ENCODE peak calls at places on chromosomes 3 and 15, in seven cellular contexts. One of them, this sample, is unnamed.

GRCh38 chr3:189838291-189838690 is 207.1 kb downstream of the TP63 start:
- DNase-seq in mesenchymal stem cell: no peak
- DNase-seq in IMR-90: no peak
- DNase-seq in H9: no peak
- DNase-seq in neuronal stem cell: no peak
- DNase-seq in trophoblast cell: no peak
- DNase-seq in H1: no peak
- DNase-seq in this sample: no peak

GRCh38 chr3:110697961-110698360 is 373.7 kb upstream of the NECTIN3 start:
- DNase-seq in mesenchymal stem cell: peak; percentile 58
- DNase-seq in IMR-90: peak; percentile 53
- DNase-seq in H9: no peak
- DNase-seq in neuronal stem cell: no peak
- DNase-seq in trophoblast cell: no peak
- DNase-seq in H1: no peak
- DNase-seq in this sample: no peak

GRCh38 chr3:42500091-42500490 is 2.4 kb upstream of the VIPR1 start:
- DNase-seq in mesenchymal stem cell: no peak
- DNase-seq in IMR-90: no peak
- DNase-seq in H9: peak; percentile 24
- DNase-seq in neuronal stem cell: no peak
- DNase-seq in trophoblast cell: no peak
- DNase-seq in H1: peak; percentile 27
- DNase-seq in this sample: no peak

GRCh38 chr3:36701903-36702374 is 62.4 kb downstream of the DCLK3 start:
- DNase-seq in mesenchymal stem cell: peak; percentile 40
- DNase-seq in IMR-90: peak; percentile 96
- DNase-seq in H9: no peak
- DNase-seq in neuronal stem cell: no peak
- DNase-seq in trophoblast cell: no peak
- DNase-seq in H1: no peak
- DNase-seq in this sample: no peak

GRCh38 chr3:21729888-21730459 is 21.0 kb downstream of the ZNF385D start:
- DNase-seq in mesenchymal stem cell: no peak
- DNase-seq in IMR-90: no peak
- DNase-seq in H9: no peak
- DNase-seq in neuronal stem cell: no peak
- DNase-seq in trophoblast cell: no peak
- DNase-seq in H1: no peak
- DNase-seq in this sample: no peak

GRCh38 chr3:134351421-134351820 is 22.8 kb downstream of the AMOTL2 start:
- DNase-seq in mesenchymal stem cell: no peak
- DNase-seq in IMR-90: no peak
- DNase-seq in H9: no peak
- DNase-seq in neuronal stem cell: no peak
- DNase-seq in trophoblast cell: no peak
- DNase-seq in H1: no peak
- DNase-seq in this sample: peak; percentile 18

GRCh38 chr3:42205800-42206514 is 60.0 kb downstream of the CCK start:
- DNase-seq in mesenchymal stem cell: no peak
- DNase-seq in IMR-90: no peak
- DNase-seq in H9: no peak
- DNase-seq in neuronal stem cell: no peak
- DNase-seq in trophoblast cell: no peak
- DNase-seq in H1: no peak
- DNase-seq in this sample: no peak

GRCh38 chr15:67863442-67863987 is 23.7 kb upstream of the RNU6-1 start:
- DNase-seq in mesenchymal stem cell: peak; percentile 79
- DNase-seq in IMR-90: peak; percentile 71
- DNase-seq in H9: peak; percentile 87
- DNase-seq in neuronal stem cell: peak; percentile 77
- DNase-seq in trophoblast cell: peak; percentile 66
- DNase-seq in H1: peak; percentile 86
- DNase-seq in this sample: peak; percentile 87

GRCh38 chr15:29695486-29696167 is 126.6 kb downstream of the TJP1 start:
- DNase-seq in mesenchymal stem cell: no peak
- DNase-seq in IMR-90: no peak
- DNase-seq in H9: no peak
- DNase-seq in neuronal stem cell: no peak
- DNase-seq in trophoblast cell: no peak
- DNase-seq in H1: no peak
- DNase-seq in this sample: peak; percentile 62

GRCh38 chr15:82663186-82663600 is 16.0 kb upstream of the CPEB1 start:
- DNase-seq in mesenchymal stem cell: peak; percentile 27
- DNase-seq in IMR-90: peak; percentile 31
- DNase-seq in H9: peak; percentile 70
- DNase-seq in neuronal stem cell: peak; percentile 78
- DNase-seq in trophoblast cell: peak; percentile 29
- DNase-seq in H1: peak; percentile 90
- DNase-seq in this sample: peak; percentile 77

GRCh38 chr3:100225193-100225592 is 35.6 kb upstream of the TBC1D23 start:
- DNase-seq in mesenchymal stem cell: no peak
- DNase-seq in IMR-90: no peak
- DNase-seq in H9: no peak
- DNase-seq in neuronal stem cell: no peak
- DNase-seq in trophoblast cell: no peak
- DNase-seq in H1: no peak
- DNase-seq in this sample: no peak

GRCh38 chr15:63344737-63345390 is 36.8 kb downstream of the CA12 start:
- DNase-seq in mesenchymal stem cell: peak; percentile 40
- DNase-seq in IMR-90: peak; percentile 47
- DNase-seq in H9: no peak
- DNase-seq in neuronal stem cell: no peak
- DNase-seq in trophoblast cell: no peak
- DNase-seq in H1: no peak
- DNase-seq in this sample: no peak

GRCh38 chr3:182725372-182726251 is 67.7 kb upstream of the ATP11B start:
- DNase-seq in mesenchymal stem cell: no peak
- DNase-seq in IMR-90: no peak
- DNase-seq in H9: no peak
- DNase-seq in neuronal stem cell: peak; percentile 59
- DNase-seq in trophoblast cell: no peak
- DNase-seq in H1: no peak
- DNase-seq in this sample: peak; percentile 90

GRCh38 chr3:17195192-17195611 is 310.4 kb downstream of the PLCL2 start:
- DNase-seq in mesenchymal stem cell: peak; percentile 30
- DNase-seq in IMR-90: peak; percentile 29
- DNase-seq in H9: no peak
- DNase-seq in neuronal stem cell: no peak
- DNase-seq in trophoblast cell: no peak
- DNase-seq in H1: no peak
- DNase-seq in this sample: peak; percentile 65

GRCh38 chr3:43872901-43873300 is 182.2 kb downstream of the ABHD5 start:
- DNase-seq in mesenchymal stem cell: peak; percentile 44
- DNase-seq in IMR-90: peak; percentile 41
- DNase-seq in H9: peak; percentile 39
- DNase-seq in neuronal stem cell: no peak
- DNase-seq in trophoblast cell: no peak
- DNase-seq in H1: peak; percentile 45
- DNase-seq in this sample: peak; percentile 51

GRCh38 chr3:143384076-143384475 is 264.5 kb downstream of the CHST2 start:
- DNase-seq in mesenchymal stem cell: no peak
- DNase-seq in IMR-90: no peak
- DNase-seq in H9: no peak
- DNase-seq in neuronal stem cell: no peak
- DNase-seq in trophoblast cell: no peak
- DNase-seq in H1: no peak
- DNase-seq in this sample: no peak

GRCh38 chr3:143383433-143383832 is 263.9 kb downstream of the CHST2 start:
- DNase-seq in mesenchymal stem cell: no peak
- DNase-seq in IMR-90: no peak
- DNase-seq in H9: no peak
- DNase-seq in neuronal stem cell: no peak
- DNase-seq in trophoblast cell: no peak
- DNase-seq in H1: no peak
- DNase-seq in this sample: peak; percentile 50

GRCh38 chr3:143389388-143389787 is 269.8 kb downstream of the CHST2 start:
- DNase-seq in mesenchymal stem cell: no peak
- DNase-seq in IMR-90: no peak
- DNase-seq in H9: no peak
- DNase-seq in neuronal stem cell: no peak
- DNase-seq in trophoblast cell: no peak
- DNase-seq in H1: no peak
- DNase-seq in this sample: no peak
- H3K18ac ChIP-seq in mesenchymal stem cell: no peak overlapping the region
- H3K18ac ChIP-seq in IMR-90: no peak overlapping the region
- H3K18ac ChIP-seq in H9: no peak overlapping the region
- H3K18ac ChIP-seq in neuronal stem cell: no peak overlapping the region
- H3K18ac ChIP-seq in trophoblast cell: no peak overlapping the region
- H3K18ac ChIP-seq in H1: no peak overlapping the region
- H3K18ac ChIP-seq in this sample: no peak overlapping the region

GRCh38 chr3:158453865-158454264 is 117.1 kb upstream of the MLF1 start:
- DNase-seq in mesenchymal stem cell: no peak
- DNase-seq in IMR-90: no peak
- DNase-seq in H9: no peak
- DNase-seq in neuronal stem cell: no peak
- DNase-seq in trophoblast cell: no peak
- DNase-seq in H1: no peak
- DNase-seq in this sample: no peak
- H3K4me2 ChIP-seq in mesenchymal stem cell: no peak overlapping the region
- H3K4me2 ChIP-seq in IMR-90: no peak overlapping the region
- H3K4me2 ChIP-seq in H9: no peak overlapping the region
- H3K4me2 ChIP-seq in neuronal stem cell: no peak overlapping the region
- H3K4me2 ChIP-seq in trophoblast cell: no peak overlapping the region
- H3K4me2 ChIP-seq in H1: no peak overlapping the region
- H3K4me2 ChIP-seq in this sample: no peak overlapping the region

GRCh38 chr3:57893668-57894067 is 114.6 kb upstream of the FLNB start:
- DNase-seq in mesenchymal stem cell: no peak
- DNase-seq in IMR-90: no peak
- DNase-seq in H9: no peak
- DNase-seq in neuronal stem cell: no peak
- DNase-seq in trophoblast cell: no peak
- DNase-seq in H1: no peak
- DNase-seq in this sample: no peak
- H2AK5ac ChIP-seq in mesenchymal stem cell: no peak overlapping the region
- H2AK5ac ChIP-seq in IMR-90: no peak overlapping the region
- H2AK5ac ChIP-seq in H9: no peak overlapping the region
- H2AK5ac ChIP-seq in neuronal stem cell: no peak overlapping the region
- H2AK5ac ChIP-seq in trophoblast cell: no peak overlapping the region
- H2AK5ac ChIP-seq in H1: no peak overlapping the region
- H2AK5ac ChIP-seq in this sample: no peak overlapping the region

GRCh38 chr3:124288996-124289395 is 297.1 kb upstream of the ROPN1 start:
- DNase-seq in mesenchymal stem cell: no peak
- DNase-seq in IMR-90: no peak
- DNase-seq in H9: no peak
- DNase-seq in neuronal stem cell: no peak
- DNase-seq in trophoblast cell: no peak
- DNase-seq in H1: no peak
- DNase-seq in this sample: no peak

GRCh38 chr3:124295358-124295757 is 303.4 kb upstream of the ROPN1 start:
- DNase-seq in mesenchymal stem cell: no peak
- DNase-seq in IMR-90: no peak
- DNase-seq in H9: no peak
- DNase-seq in neuronal stem cell: no peak
- DNase-seq in trophoblast cell: no peak
- DNase-seq in H1: no peak
- DNase-seq in this sample: no peak

GRCh38 chr3:124292329-124292728 is 300.4 kb upstream of the ROPN1 start:
- DNase-seq in mesenchymal stem cell: no peak
- DNase-seq in IMR-90: no peak
- DNase-seq in H9: no peak
- DNase-seq in neuronal stem cell: no peak
- DNase-seq in trophoblast cell: no peak
- DNase-seq in H1: no peak
- DNase-seq in this sample: no peak

GRCh38 chr3:124296416-124296815 is 304.5 kb upstream of the ROPN1 start:
- DNase-seq in mesenchymal stem cell: no peak
- DNase-seq in IMR-90: no peak
- DNase-seq in H9: no peak
- DNase-seq in neuronal stem cell: no peak
- DNase-seq in trophoblast cell: no peak
- DNase-seq in H1: no peak
- DNase-seq in this sample: no peak

GRCh38 chr3:124291008-124291407 is 299.1 kb upstream of the ROPN1 start:
- DNase-seq in mesenchymal stem cell: no peak
- DNase-seq in IMR-90: no peak
- DNase-seq in H9: no peak
- DNase-seq in neuronal stem cell: no peak
- DNase-seq in trophoblast cell: no peak
- DNase-seq in H1: no peak
- DNase-seq in this sample: no peak
- H3K18ac ChIP-seq in mesenchymal stem cell: no peak overlapping the region
- H3K18ac ChIP-seq in IMR-90: no peak overlapping the region
- H3K18ac ChIP-seq in H9: no peak overlapping the region
- H3K18ac ChIP-seq in neuronal stem cell: no peak overlapping the region
- H3K18ac ChIP-seq in trophoblast cell: peak overlapping the region; percentile 67
- H3K18ac ChIP-seq in H1: no peak overlapping the region
- H3K18ac ChIP-seq in this sample: no peak overlapping the region

GRCh38 chr3:112736386-112736785 is 95.4 kb upstream of the CCDC80 start:
- DNase-seq in mesenchymal stem cell: no peak
- DNase-seq in IMR-90: peak; percentile 20
- DNase-seq in H9: no peak
- DNase-seq in neuronal stem cell: no peak
- DNase-seq in trophoblast cell: no peak
- DNase-seq in H1: no peak
- DNase-seq in this sample: no peak

GRCh38 chr3:112735927-112736326 is 95.0 kb upstream of the CCDC80 start:
- DNase-seq in mesenchymal stem cell: no peak
- DNase-seq in IMR-90: no peak
- DNase-seq in H9: no peak
- DNase-seq in neuronal stem cell: no peak
- DNase-seq in trophoblast cell: no peak
- DNase-seq in H1: no peak
- DNase-seq in this sample: no peak

GRCh38 chr3:112734718-112735350 is 93.9 kb upstream of the CCDC80 start:
- DNase-seq in mesenchymal stem cell: peak; percentile 75
- DNase-seq in IMR-90: peak; percentile 78
- DNase-seq in H9: peak; percentile 80
- DNase-seq in neuronal stem cell: peak; percentile 66
- DNase-seq in trophoblast cell: peak; percentile 69
- DNase-seq in H1: peak; percentile 92
- DNase-seq in this sample: peak; percentile 88

GRCh38 chr3:112736802-112737566 is 96.0 kb upstream of the CCDC80 start:
- DNase-seq in mesenchymal stem cell: no peak
- DNase-seq in IMR-90: no peak
- DNase-seq in H9: no peak
- DNase-seq in neuronal stem cell: no peak
- DNase-seq in trophoblast cell: no peak
- DNase-seq in H1: no peak
- DNase-seq in this sample: no peak

DNA sequence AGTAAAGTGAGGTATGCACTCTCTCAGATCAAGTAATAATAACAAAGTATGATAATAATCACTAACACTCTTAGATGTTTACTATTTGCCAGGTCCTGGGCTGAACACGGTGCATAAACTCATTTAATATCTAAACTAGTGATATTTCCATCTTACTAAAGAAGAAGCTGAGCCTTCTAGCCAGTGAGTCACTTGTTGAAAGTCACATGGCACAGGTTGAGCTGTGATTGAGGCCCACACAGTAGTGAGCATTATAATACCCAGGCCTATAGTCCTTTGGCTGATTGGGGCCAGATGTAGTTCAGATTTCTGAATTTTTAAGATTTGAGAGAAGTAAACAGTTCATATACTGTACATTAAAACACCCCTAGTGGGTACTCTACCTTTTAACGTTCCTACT is 93.2 kb upstream of the CCDC80 start:
- DNase-seq in mesenchymal stem cell: no peak
- DNase-seq in IMR-90: peak; percentile 61
- DNase-seq in H9: no peak
- DNase-seq in neuronal stem cell: no peak
- DNase-seq in trophoblast cell: no peak
- DNase-seq in H1: no peak
- DNase-seq in this sample: no peak
- H3K4me2 ChIP-seq in mesenchymal stem cell: no peak overlapping the region
- H3K4me2 ChIP-seq in IMR-90: no peak overlapping the region
- H3K4me2 ChIP-seq in H9: no peak overlapping the region
- H3K4me2 ChIP-seq in neuronal stem cell: no peak overlapping the region
- H3K4me2 ChIP-seq in trophoblast cell: no peak overlapping the region
- H3K4me2 ChIP-seq in H1: no peak overlapping the region
- H3K4me2 ChIP-seq in this sample: no peak overlapping the region